ENCODE peak calls at places on chromosome 10, in four cellular contexts. J, V, F and M are unnamed samples. For H3K4me1, the result is how much of the 10 kb centered on the place peaks cover.

GRCh38 chr10:52106895-52107294 is 207.2 kb upstream of the DKK1 start:
- DNase-seq in F (no peak), V (no peak), J (no peak), M (no peak)

GRCh38 chr10:59350558-59350957 is 11.8 kb downstream of the FAM13C start:
- DNase-seq in J (no peak), F (no peak), V (no peak), M (no peak)

GRCh38 chr10:112471878-112472487 is 25.0 kb downstream of the VTI1A start:
- DNase-seq in J (no peak), F (peak), V (no peak), M (no peak)

GRCh38 chr10:22427101-22427500 is 81.8 kb downstream of the SPAG6 start:
- DNase-seq in V (no peak), J (no peak), F (peak), M (peak)

GRCh38 chr10:15856328-15857000 is 3.8 kb downstream of the MINDY3 start:
- DNase-seq in J (no peak), V (no peak), F (no peak), M (peak)

GRCh38 chr10:125977206-125977605 is 80.8 kb downstream of the FANK1 start:
- DNase-seq in J (no peak), V (no peak), F (no peak), M (no peak)

GRCh38 chr10:52258791-52259427 is 55.2 kb upstream of the DKK1 start:
- DNase-seq in F (no peak), J (no peak), V (no peak), M (no peak)

GRCh38 chr10:78623577-78624215 is 445.1 kb upstream of the ZMIZ1 start:
- DNase-seq in J (no peak), F (peak), V (no peak), M (peak)

GRCh38 chr10:43689955-43690771 is 41.5 kb upstream of the ZNF32 start:
- DNase-seq in F (peak), V (peak), J (peak), M (peak)

GRCh38 chr10:99812177-99812576 is 29.7 kb downstream of the ABCC2 start:
- DNase-seq in F (no peak), J (no peak), V (no peak), M (no peak)

GRCh38 chr10:124641282-124642075 is 102.7 kb downstream of the FAM53B start:
- DNase-seq in J (peak), V (no peak), F (no peak), M (peak)

GRCh38 chr10:13939391-13939790 is 352.6 kb downstream of the PRPF18 start:
- DNase-seq in V (no peak), J (no peak), F (no peak), M (no peak)

GRCh38 chr10:86439544-86439943 is 72.9 kb upstream of the GRID1 start:
- DNase-seq in J (no peak), V (peak), F (peak), M (peak)

GRCh38 chr10:11798862-11799735 is 24.1 kb upstream of the PROSER2 start:
- DNase-seq in F (no peak), V (no peak), J (no peak), M (no peak)

GRCh38 chr10:86003201-86003621 is 363.4 kb downstream of the GRID1 start:
- DNase-seq in J (no peak), V (no peak), F (no peak), M (no peak)

GRCh38 chr10:5583525-5584175 is 58.9 kb downstream of the CALML3 start:
- DNase-seq in V (no peak), F (no peak), J (peak), M (no peak)

GRCh38 chr10:85983051-85983450 is 383.5 kb downstream of the GRID1 start:
- DNase-seq in F (no peak), V (no peak), J (no peak), M (no peak)

GRCh38 chr10:102777696-102778530 is 34.2 kb downstream of the WBP1L start:
- DNase-seq in F (no peak), J (no peak), V (no peak), M (no peak)

GRCh38 chr10:83983578-83984255 is 155.6 kb upstream of the GHITM start:
- DNase-seq in J (no peak), F (no peak), V (no peak), M (no peak)

GRCh38 chr10:131933016-131933694 is 32.3 kb downstream of the PPP2R2D start:
- DNase-seq in J (no peak), F (no peak), V (no peak), M (no peak)

GRCh38 chr10:131862548-131862947 is 38.3 kb upstream of the PPP2R2D start:
- DNase-seq in V (no peak), F (no peak), J (no peak), M (no peak)

GRCh38 chr10:25175527-25176420 is 973 bp downstream of the GPR158 start:
- DNase-seq in V (no peak), F (no peak), J (no peak), M (no peak)

GRCh38 chr10:69486922-69487730 is 35.9 kb downstream of the TSPAN15 start:
- DNase-seq in J (no peak), V (no peak), F (no peak), M (no peak)

GRCh38 chr10:53162856-53163255 is 390.3 kb upstream of the MBL2 start:
- DNase-seq in J (no peak), V (no peak), F (no peak), M (no peak)

GRCh38 chr10:19815036-19815435 is 1.2 kb upstream of the PLXDC2 start:
- DNase-seq in J (no peak), V (no peak), F (no peak), M (no peak)

GRCh38 chr10:100997364-100998182 is 2.0 kb upstream of the LZTS2 start:
- DNase-seq in J (peak), F (peak), V (peak), M (peak)
- TF ChIP-seq POLR2A in J (peak), F (peak), V (peak), M (no peak)

GRCh38 chr10:97517778-97518561 is 19.2 kb downstream of the UBTD1 start:
- DNase-seq in V (no peak), F (no peak), J (no peak), M (no peak)

GRCh38 chr10:97520978-97521761 is 22.4 kb downstream of the UBTD1 start:
- DNase-seq in V (no peak), J (no peak), F (no peak), M (no peak)

GRCh38 chr10:97520520-97520919 is 21.8 kb downstream of the UBTD1 start:
- DNase-seq in V (no peak), J (no peak), F (no peak), M (no peak)

GRCh38 chr10:97518601-97519043 is 19.9 kb downstream of the UBTD1 start:
- DNase-seq in J (no peak), V (no peak), F (no peak), M (no peak)

GRCh38 chr10:97519342-97519741 is 20.6 kb downstream of the UBTD1 start:
- DNase-seq in F (no peak), V (no peak), J (no peak), M (no peak)
- H3K27ac ChIP-seq in F (no peak), V (no peak), J (no peak), M (no peak)

GRCh38 chr10:33216661-33217427 is 117.6 kb downstream of the NRP1 start:
- DNase-seq in F (peak), V (no peak), J (no peak), M (no peak)

GRCh38 chr10:33215635-33216034 is 118.8 kb downstream of the NRP1 start:
- DNase-seq in V (no peak), J (no peak), F (no peak), M (no peak)

GRCh38 chr10:33212061-33212748 is 122.3 kb downstream of the NRP1 start:
- DNase-seq in V (no peak), J (no peak), F (no peak), M (no peak)

GRCh38 chr10:33215154-33215553 is 119.3 kb downstream of the NRP1 start:
- DNase-seq in F (no peak), J (no peak), V (no peak), M (no peak)

GRCh38 chr10:33214174-33214573 is 120.3 kb downstream of the NRP1 start:
- DNase-seq in F (no peak), J (no peak), V (no peak), M (no peak)
- H3K4me1 ChIP-seq in F (half or more), J (under half), V (under half), M (under half)

GRCh38 chr10:49116509-49117365 is 1.4 kb upstream of the VSTM4 start:
- DNase-seq in V (no peak), J (no peak), F (no peak), M (no peak)

GRCh38 chr10:49115796-49116508 is 630 bp upstream of the VSTM4 start:
- DNase-seq in F (no peak), J (no peak), V (no peak), M (no peak)

GRCh38 chr10:49118450-49118849 is 3.1 kb upstream of the VSTM4 start:
- DNase-seq in F (no peak), V (no peak), J (no peak), M (no peak)

GRCh38 chr10:49115015-49115795 is at the start of gene VSTM4:
- DNase-seq in F (no peak), V (peak), J (no peak), M (peak)

GRCh38 chr10:49117366-49117905 is 2.1 kb upstream of the VSTM4 start:
- DNase-seq in J (no peak), F (no peak), V (no peak), M (no peak)
- TF ChIP-seq POLR2A in J (no peak), F (no peak), V (no peak), M (no peak)

GRCh38 chr10:29555091-29555745 is 79.6 kb downstream of the SVIL start:
- DNase-seq in F (no peak), V (no peak), J (no peak), M (no peak)
- H3K27ac ChIP-seq in F (no peak), V (no peak), J (no peak), M (no peak)

GRCh38 chr10:28560617-28561016 is 27.7 kb downstream of the WAC start:
- DNase-seq in V (no peak), J (no peak), F (no peak), M (no peak)
- H3K4me1 ChIP-seq in V (under half), J (under half), F (under half), M (half or more)

GRCh38 chr10:23438547-23439451 is at the start of gene OTUD1:
- DNase-seq in F (peak), V (peak), J (peak), M (peak)
- TF ChIP-seq POLR2A in F (peak), V (peak), J (peak), M (peak)

GRCh38 chr10:110356628-110357245 is 52.0 kb upstream of the SMNDC1 start:
- DNase-seq in J (peak), F (no peak), V (peak), M (peak)

GRCh38 chr10:110358869-110359629 is 54.3 kb upstream of the SMNDC1 start:
- DNase-seq in J (peak), F (no peak), V (no peak), M (no peak)

GRCh38 chr10:110358278-110358677 is 53.6 kb upstream of the SMNDC1 start:
- DNase-seq in J (no peak), V (no peak), F (no peak), M (no peak)

GRCh38 chr10:110357252-110357780 is 52.6 kb upstream of the SMNDC1 start:
- DNase-seq in F (no peak), V (no peak), J (peak), M (no peak)

DNA sequence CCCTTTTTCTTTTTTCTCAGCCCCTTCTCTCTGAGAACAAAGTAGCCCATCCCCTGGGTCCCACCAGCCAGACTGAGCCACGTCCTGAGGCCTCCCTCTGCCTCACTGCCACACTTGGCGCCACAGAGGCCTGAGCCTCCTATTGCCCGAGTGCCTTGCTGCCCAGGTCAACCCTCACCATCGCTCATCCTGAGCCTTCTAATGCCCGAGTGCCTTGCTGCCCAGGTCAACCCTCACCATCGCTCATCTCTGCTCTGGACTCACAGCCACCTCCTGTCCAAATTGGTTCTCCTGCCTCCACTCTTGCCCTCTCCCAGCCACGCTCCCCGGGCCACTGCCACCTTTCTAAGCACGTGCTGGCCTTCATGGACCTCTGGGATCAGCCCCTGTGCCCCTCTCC is 53.2 kb upstream of the SMNDC1 start:
- DNase-seq in V (no peak), F (no peak), J (no peak), M (no peak)
- H3K27ac ChIP-seq in V (no peak), F (peak), J (peak), M (no peak)

GRCh38 chr10:77513220-77513619 is 124.4 kb downstream of the KCNMA1 start:
- DNase-seq in V (no peak), J (no peak), F (no peak), M (no peak)

GRCh38 chr10:77511498-77512218 is 126.0 kb downstream of the KCNMA1 start:
- DNase-seq in V (no peak), F (no peak), J (no peak), M (no peak)

GRCh38 chr10:77510294-77510693 is 127.3 kb downstream of the KCNMA1 start:
- DNase-seq in F (no peak), V (no peak), J (no peak), M (no peak)

GRCh38 chr10:77512219-77512578 is 125.4 kb downstream of the KCNMA1 start:
- DNase-seq in J (no peak), V (no peak), F (no peak), M (no peak)

DNA sequence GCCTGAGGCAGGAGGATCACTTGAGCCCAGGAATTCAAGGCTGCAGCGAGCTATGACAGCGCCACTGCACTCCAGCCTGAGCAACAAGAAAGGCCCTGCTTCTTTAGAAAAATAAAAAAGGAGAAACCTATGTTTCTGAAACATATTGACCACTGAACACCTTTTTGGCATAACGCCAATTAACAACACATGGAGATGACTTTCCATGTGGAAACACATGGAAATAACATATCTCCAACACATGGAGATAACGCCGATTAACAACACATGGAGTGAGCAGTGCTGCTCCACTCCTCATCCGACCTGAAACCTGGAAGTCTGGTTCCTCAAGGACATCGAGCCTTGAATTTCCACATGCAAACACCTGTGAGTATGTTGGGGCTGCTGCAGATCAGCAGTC is 126.9 kb downstream of the KCNMA1 start:
- DNase-seq in J (no peak), V (no peak), F (no peak), M (no peak)
- H3K4me1 ChIP-seq in J (under half), V (under half), F (under half), M (under half)

DNA sequence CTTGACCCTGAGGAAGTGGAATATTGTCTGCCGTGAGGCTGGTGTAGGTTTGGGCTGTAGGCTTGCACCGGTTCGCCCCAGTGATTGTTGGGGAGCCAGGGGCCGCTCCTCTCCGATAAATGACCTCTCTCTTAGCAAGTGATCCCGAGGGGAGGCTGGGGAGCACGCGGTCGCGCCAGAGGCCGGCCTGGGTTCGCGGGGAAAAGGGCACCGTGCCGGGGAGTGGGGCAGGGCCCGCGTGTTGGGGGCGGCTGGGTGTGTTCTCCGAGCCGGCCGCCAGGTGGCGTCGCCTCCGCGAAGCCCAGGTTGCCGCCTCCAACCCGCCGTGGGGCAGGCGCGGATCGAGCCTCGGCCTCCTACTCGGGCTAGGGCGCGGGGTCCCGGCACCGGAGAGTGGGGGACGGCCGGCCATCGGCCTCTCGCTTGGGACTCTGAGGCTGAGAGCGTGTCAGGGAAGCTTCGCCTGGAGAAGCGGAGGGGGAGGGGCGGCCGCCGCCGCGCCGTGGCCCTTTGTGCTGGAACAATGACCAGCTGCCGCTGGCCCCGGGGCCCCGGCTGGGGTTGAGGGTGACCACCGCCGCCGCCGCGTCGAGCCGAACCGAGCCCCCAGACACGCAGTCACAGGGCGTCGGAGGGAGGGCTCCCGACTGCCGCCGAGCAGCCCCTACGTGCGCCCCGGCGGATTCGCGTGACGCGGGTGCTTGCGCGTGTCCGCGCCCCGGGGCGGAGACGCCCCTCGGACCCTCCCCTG is 442 bp upstream of the LZTS2 start:
- DNase-seq in F (peak), J (peak), V (peak), M (peak)
- TF ChIP-seq POLR2A in F (peak), J (peak), V (peak), M (peak)